ENCODE peak calls at places on chromosomes 16 and 17, in four cellular contexts. P is activated T-helper 2 cell treated with anti-CD3 and anti-CD28 coated beads, Interferon-gamma antibody, Interleukin-2, Interleukin-4, amounts not matched to agents 10 μg/mL and 5 μg/mL and 100 μg/mL, durations not matched to agents 14 hours and 24 hours and 36 hours; L is activated naive CD4-positive, alpha-beta T cell; E is NCI-H774. U is an unnamed sample.
A peak's percentile ranks its signal among the peaks of the same experiment; 100 is the strongest.

GRCh38 chr17:45003877-45004276 is 35.8 kb upstream of the C1QL1 start:
- DNase-seq in P (no peak), E (no peak), L (no peak), U (no peak)

GRCh38 chr17:50836826-50837225 is 1.4 kb downstream of the WFIKKN2 start:
- DNase-seq in P (no peak), E (no peak), L (no peak), U (no peak)

GRCh38 chr16:78292726-78293380 is 193.4 kb downstream of the WWOX start:
- DNase-seq in P (no peak), L (no peak), E (no peak), U (peak; percentile 7)

GRCh38 chr16:13936596-13937081 is 16.7 kb downstream of the ERCC4 start:
- DNase-seq in P (no peak), L (no peak), E (no peak), U (no peak)

GRCh38 chr16:88376053-88376834 is 6.5 kb upstream of the ZNF469 start:
- DNase-seq in L (no peak), P (no peak), E (no peak), U (no peak)

GRCh38 chr16:4664538-4665418 is 28.6 kb upstream of the NUDT16L1 start:
- DNase-seq in E (no peak), L (no peak), P (peak; percentile 68), U (peak; percentile 79)

GRCh38 chr17:41617136-41617535 is 4.6 kb upstream of the KRT16 start:
- DNase-seq in E (no peak), L (no peak), P (no peak), U (no peak)

GRCh38 chr16:27385398-27385797 is 16.6 kb upstream of the IL21R start:
- DNase-seq in E (no peak), P (no peak), L (no peak), U (no peak)

GRCh38 chr16:20910781-20911321 is 10.3 kb downstream of the LYRM1 start:
- DNase-seq in E (no peak), P (no peak), L (no peak), U (no peak)

GRCh38 chr16:69049146-69049545 is 56.3 kb upstream of the HAS3 start:
- DNase-seq in L (no peak), P (no peak), E (no peak), U (no peak)

GRCh38 chr17:73196500-73196899 is 3.6 kb downstream of the COG1 start:
- DNase-seq in P (no peak), L (no peak), E (peak; percentile 81), U (peak; percentile 83)

GRCh38 chr16:21101631-21102420 is 48.8 kb downstream of the DNAH3 start:
- DNase-seq in P (no peak), E (no peak), L (no peak), U (no peak)

GRCh38 chr16:10150906-10151305 is 31.3 kb downstream of the GRIN2A start:
- DNase-seq in P (no peak), E (no peak), L (no peak), U (no peak)

GRCh38 chr16:57667526-57668258 is 414 bp upstream of the ADGRG3 start:
- DNase-seq in P (no peak), L (no peak), E (no peak), U (no peak)

GRCh38 chr16:1174477-1175357 is 21.8 kb downstream of the CACNA1H start:
- DNase-seq in E (no peak), L (no peak), P (no peak), U (no peak)

GRCh38 chr17:34797724-34798123 is 163.5 kb downstream of the CCT6B start:
- DNase-seq in L (no peak), E (no peak), P (no peak), U (no peak)

GRCh38 chr16:79601092-79601977 is 798 bp upstream of the MAF start:
- DNase-seq in E (no peak), P (no peak), L (no peak), U (no peak)

GRCh38 chr16:52553322-52553721 is 6.4 kb upstream of the TOX3 start:
- DNase-seq in P (no peak), E (no peak), L (no peak), U (no peak)

GRCh38 chr17:67602974-67603373 is 114.8 kb upstream of the NOL11 start:
- DNase-seq in L (no peak), E (peak; percentile 84), P (peak; percentile 32), U (peak; percentile 68)

GRCh38 chr17:9427460-9428315 is 147.9 kb downstream of the STX8 start:
- DNase-seq in L (no peak), P (no peak), E (no peak), U (no peak)

GRCh38 chr16:31876955-31877828 is 3.6 kb downstream of the ZNF267 start:
- DNase-seq in E (no peak), P (peak; percentile 48), L (no peak), U (no peak)

GRCh38 chr17:66386789-66387351 is 84.5 kb downstream of the PRKCA start:
- DNase-seq in E (no peak), L (no peak), P (no peak), U (peak; percentile 12)

GRCh38 chr17:27559996-27560481 is 70.9 kb upstream of the LGALS9 start:
- DNase-seq in L (no peak), E (peak; percentile 11), P (no peak), U (peak; percentile 43)

GRCh38 chr16:12458591-12459400 is 344.9 kb downstream of the CPPED1 start:
- DNase-seq in E (no peak), P (no peak), L (no peak), U (no peak)

GRCh38 chr16:85733839-85734170 is 17.1 kb downstream of the C16orf74 start:
- DNase-seq in P (no peak), L (no peak), E (no peak), U (no peak)

GRCh38 chr17:69246726-69247375 is 18.2 kb upstream of the ABCA10 start:
- DNase-seq in L (no peak), E (peak; percentile 52), P (no peak), U (peak; percentile 24)

GRCh38 chr16:87017388-87018012 is 299.7 kb downstream of the C16orf95 start:
- DNase-seq in L (no peak), P (no peak), E (no peak), U (peak; percentile 11)

GRCh38 chr17:57674894-57675293 is 70.2 kb downstream of the CCDC182 start:
- DNase-seq in E (no peak), P (no peak), L (no peak), U (no peak)

GRCh38 chr16:71622088-71622487 is 3.9 kb upstream of the MARVELD3 start:
- DNase-seq in L (no peak), P (no peak), E (no peak), U (no peak)

GRCh38 chr17:14471052-14471451 is 170.2 kb downstream of the HS3ST3B1 start:
- DNase-seq in L (no peak), P (no peak), E (peak; percentile 5), U (peak; percentile 21)